ENCODE peak calls at places on chromosome 12, in six cellular contexts. E, F, H, O, C and L are unnamed samples.

GRCh38 chr12:116026768-116027550 is 250.5 kb downstream of the MED13L start:
- DNase-seq in O (no peak), E (no peak), H (no peak), C (no peak), F (no peak), L (no peak)

GRCh38 chr12:467591-467990 is 7.9 kb downstream of the B4GALNT3 start:
- DNase-seq in C (no peak), H (no peak), F (no peak), E (no peak), O (no peak), L (no peak)

GRCh38 chr12:106954462-106955376 is 988 bp upstream of the TMEM263 start:
- DNase-seq in O (peak), H (peak), E (peak), C (no peak), F (no peak), L (no peak)

GRCh38 chr12:11593013-11593412 is 56.5 kb upstream of the ETV6 start:
- DNase-seq in H (no peak), E (no peak), C (no peak), F (no peak), O (no peak), L (no peak)

GRCh38 chr12:31353730-31354708 is 28.1 kb upstream of the SINHCAF start:
- DNase-seq in E (no peak), O (no peak), F (peak), C (no peak), H (no peak), L (no peak)

GRCh38 chr12:115380509-115381120 is 696.6 kb upstream of the TBX3 start:
- DNase-seq in F (no peak), C (no peak), H (no peak), E (no peak), O (no peak), L (no peak)

GRCh38 chr12:124543052-124543590 is 24.3 kb downstream of the NCOR2 start:
- DNase-seq in H (no peak), F (peak), C (no peak), E (no peak), O (peak), L (no peak)

GRCh38 chr12:51520576-51521325 is 70.3 kb upstream of the SCN8A start:
- DNase-seq in C (no peak), O (no peak), F (no peak), H (no peak), E (no peak), L (no peak)

GRCh38 chr12:132600048-132601032 is 10.0 kb downstream of the LRCOL1 start:
- DNase-seq in O (peak), F (peak), H (no peak), E (peak), C (peak), L (no peak)

GRCh38 chr12:18140969-18141368 is 51.0 kb upstream of the RERGL start:
- DNase-seq in F (no peak), H (no peak), C (no peak), O (peak), E (no peak), L (no peak)

GRCh38 chr12:18141583-18141982 is 51.6 kb upstream of the RERGL start:
- DNase-seq in E (no peak), O (peak), F (no peak), C (peak), H (no peak), L (no peak)

GRCh38 chr12:18139254-18139653 is 49.3 kb upstream of the RERGL start:
- DNase-seq in H (no peak), O (no peak), E (no peak), C (no peak), F (no peak), L (no peak)

GRCh38 chr12:18135509-18135908 is 45.5 kb upstream of the RERGL start:
- DNase-seq in C (no peak), F (no peak), O (peak), E (no peak), H (no peak), L (no peak)

GRCh38 chr12:18139989-18140596 is 50.1 kb upstream of the RERGL start:
- DNase-seq in C (peak), O (peak), H (no peak), F (peak), E (no peak), L (no peak)
- TF ChIP-seq CTCF in C (peak), O (peak), H (peak), F (peak), E (peak), L (peak)

GRCh38 chr12:34206061-34206785 is 183.9 kb downstream of the ALG10 start:
- DNase-seq in C (no peak), H (no peak), O (no peak), E (no peak), F (no peak), L (no peak)

GRCh38 chr12:34205401-34205800 is 183.1 kb downstream of the ALG10 start:
- DNase-seq in F (no peak), O (no peak), E (no peak), H (no peak), C (no peak), L (no peak)

GRCh38 chr12:34203866-34204620 is 181.7 kb downstream of the ALG10 start:
- DNase-seq in F (no peak), C (no peak), H (no peak), O (no peak), E (no peak), L (no peak)

GRCh38 chr12:34207858-34208257 is 185.6 kb downstream of the ALG10 start:
- DNase-seq in E (no peak), C (no peak), F (no peak), H (no peak), O (no peak), L (no peak)

DNA sequence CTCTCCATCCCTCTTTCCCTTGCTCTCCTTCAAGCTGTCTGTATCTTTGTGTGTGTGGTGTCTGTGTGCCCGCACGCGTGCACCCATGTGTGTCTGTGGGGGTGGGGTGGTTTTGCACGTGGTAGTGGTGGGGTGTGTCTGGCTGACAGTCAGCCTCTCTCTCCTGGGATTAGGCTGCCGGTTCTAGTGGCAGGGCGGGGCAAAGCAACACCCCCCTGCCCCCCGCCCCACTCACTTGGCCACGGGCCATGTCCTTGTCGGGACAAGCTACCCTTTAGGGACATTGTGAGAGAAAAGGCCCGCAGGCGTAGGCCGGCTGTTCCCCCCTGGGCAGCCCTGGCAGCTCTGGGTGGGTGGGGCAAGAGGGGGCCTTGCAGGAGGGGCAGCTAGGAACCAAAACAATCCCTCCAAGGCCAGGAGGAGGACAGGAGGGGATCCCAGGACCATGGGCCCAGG is 182.6 kb downstream of the ALG10 start:
- DNase-seq in C (no peak), F (no peak), O (no peak), E (no peak), H (no peak), L (no peak)
- H3K4me3 ChIP-seq in C (no peak), F (no peak), O (no peak), E (no peak), H (no peak), L (no peak)

GRCh38 chr12:103503546-103504480 is 8.0 kb upstream of the C12orf42 start:
- DNase-seq in C (no peak), O (no peak), H (no peak), E (peak), F (peak), L (no peak)
- TF ChIP-seq CTCF in C (no peak), O (no peak), H (peak), E (no peak), F (peak), L (peak)

GRCh38 chr12:113422929-113423669 is 919 bp downstream of the SDSL start:
- DNase-seq in O (no peak), C (no peak), H (no peak), E (no peak), F (no peak), L (no peak)
- H3K4me3 ChIP-seq in O (peak), C (peak), H (peak), E (peak), F (peak), L (peak)